ENCODE peak calls at places on chromosome 18, in ten cellular contexts. R is CD4-positive, CD25-positive, alpha-beta regulatory T cell; O is neural progenitor cell; C is RWPE2; X is GM23248; V is astrocyte; W is breast epithelium; H is IMR-90; I is aorta; J is ovary. B is an unnamed sample.

GRCh38 chr18:57523171-57523956 is 63.1 kb downstream of the FECH start:
- DNase-seq in X (no peak), V (no peak), J (no peak), W (no peak), I (peak; percentile 55), H (no peak), C (no peak), R (no peak), O (no peak), B (no peak)

GRCh38 chr18:77676901-77677300 is 427.3 kb downstream of the GALR1 start:
- DNase-seq in R (no peak), H (no peak), I (no peak), O (peak; percentile 50), X (no peak), V (no peak), C (no peak), W (no peak), J (no peak), B (no peak)

GRCh38 chr18:13620818-13621445 is 105.4 kb downstream of the FAM210A start:
- DNase-seq in V (no peak), J (no peak), X (no peak), H (no peak), C (no peak), O (no peak), I (no peak), R (no peak), W (no peak), B (no peak)

GRCh38 chr18:46832856-46833255 is 76.0 kb upstream of the ST8SIA5 start:
- DNase-seq in W (no peak), X (no peak), J (no peak), I (no peak), C (no peak), O (no peak), H (no peak), V (no peak), R (no peak), B (no peak)

GRCh38 chr18:58502628-58503027 is 126.3 kb downstream of the ALPK2 start:
- DNase-seq in J (no peak), V (no peak), R (no peak), H (no peak), I (no peak), C (no peak), X (no peak), W (no peak), O (no peak), B (no peak)

GRCh38 chr18:79798999-79799370 is 1.2 kb downstream of the KCNG2 start:
- DNase-seq in I (no peak), O (peak; percentile 61), H (no peak), X (no peak), V (no peak), J (no peak), R (no peak), W (peak; percentile 19), C (no peak), B (peak; percentile 24)

GRCh38 chr18:23172981-23173380 is 37.7 kb downstream of the CABLES1 start:
- DNase-seq in R (no peak), O (no peak), H (no peak), V (no peak), J (no peak), W (no peak), I (no peak), X (no peak), C (no peak), B (no peak)

GRCh38 chr18:21894619-21895367 is 154.2 kb downstream of the MIB1 start:
- DNase-seq in W (no peak), J (no peak), O (no peak), V (no peak), C (no peak), R (no peak), H (peak; percentile 51), X (peak; percentile 30), I (no peak), B (peak; percentile 71)

GRCh38 chr18:37902344-37902743 is 336.7 kb upstream of the CELF4 start:
- DNase-seq in V (no peak), W (no peak), J (no peak), X (no peak), R (no peak), C (no peak), H (no peak), I (no peak), O (no peak), B (no peak)

GRCh38 chr18:41504316-41504715 is 450.7 kb upstream of the PIK3C3 start:
- DNase-seq in O (no peak), I (no peak), J (no peak), C (no peak), W (no peak), V (peak; percentile 14), X (no peak), R (no peak), H (no peak), B (no peak)

GRCh38 chr18:6745504-6746031 is 16.1 kb downstream of the ARHGAP28 start:
- DNase-seq in H (no peak), R (no peak), C (no peak), J (no peak), X (no peak), I (no peak), O (no peak), W (no peak), V (no peak), B (no peak)

GRCh38 chr18:6746386-6746960 is 17.0 kb downstream of the ARHGAP28 start:
- DNase-seq in V (no peak), W (no peak), R (no peak), X (no peak), H (peak; percentile 51), I (no peak), C (no peak), J (no peak), O (no peak), B (no peak)

GRCh38 chr18:6748241-6748640 is 18.7 kb downstream of the ARHGAP28 start:
- DNase-seq in X (no peak), H (no peak), O (no peak), R (no peak), W (no peak), C (no peak), V (no peak), I (no peak), J (no peak), B (no peak)

GRCh38 chr18:6744816-6745455 is 15.4 kb downstream of the ARHGAP28 start:
- DNase-seq in X (no peak), V (no peak), O (no peak), I (no peak), C (no peak), R (no peak), W (no peak), J (no peak), H (peak; percentile 30), B (peak; percentile 30)

DNA sequence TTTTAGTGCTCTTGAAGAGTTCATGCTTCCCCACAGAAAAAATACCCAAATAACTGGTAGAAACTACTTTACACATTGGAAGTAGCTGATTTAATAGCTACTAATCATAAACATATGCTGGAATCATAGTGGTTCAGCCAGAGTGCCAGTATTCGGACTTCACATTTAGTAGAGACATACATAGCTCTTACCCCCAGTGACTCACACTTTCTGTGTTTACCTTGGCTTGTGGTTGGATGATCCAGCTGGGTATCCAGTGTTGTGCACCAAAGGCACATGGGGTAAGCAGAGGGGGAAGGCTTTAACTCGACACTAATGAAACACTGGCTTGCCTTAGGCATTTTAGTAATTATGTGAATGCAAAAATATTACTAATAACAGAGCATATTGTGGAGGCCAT is 18.1 kb downstream of the ARHGAP28 start:
- DNase-seq in I (no peak), J (no peak), W (no peak), H (peak; percentile 97), R (no peak), V (peak; percentile 93), O (no peak), C (no peak), X (peak; percentile 77), B (peak; percentile 98)
- H3K4me1 ChIP-seq in I (no peaks in the 10 kb centered on the region), J (peaks cover 8% of the 10 kb centered on the region), W (no peaks in the 10 kb centered on the region), H (peaks cover 17% of the 10 kb centered on the region), R (no peaks in the 10 kb centered on the region), V (peaks cover 27% of the 10 kb centered on the region), O (peaks cover 15% of the 10 kb centered on the region), C (peaks cover 5% of the 10 kb centered on the region), X (peaks cover 17% of the 10 kb centered on the region), B (peaks cover 10% of the 10 kb centered on the region)

DNA sequence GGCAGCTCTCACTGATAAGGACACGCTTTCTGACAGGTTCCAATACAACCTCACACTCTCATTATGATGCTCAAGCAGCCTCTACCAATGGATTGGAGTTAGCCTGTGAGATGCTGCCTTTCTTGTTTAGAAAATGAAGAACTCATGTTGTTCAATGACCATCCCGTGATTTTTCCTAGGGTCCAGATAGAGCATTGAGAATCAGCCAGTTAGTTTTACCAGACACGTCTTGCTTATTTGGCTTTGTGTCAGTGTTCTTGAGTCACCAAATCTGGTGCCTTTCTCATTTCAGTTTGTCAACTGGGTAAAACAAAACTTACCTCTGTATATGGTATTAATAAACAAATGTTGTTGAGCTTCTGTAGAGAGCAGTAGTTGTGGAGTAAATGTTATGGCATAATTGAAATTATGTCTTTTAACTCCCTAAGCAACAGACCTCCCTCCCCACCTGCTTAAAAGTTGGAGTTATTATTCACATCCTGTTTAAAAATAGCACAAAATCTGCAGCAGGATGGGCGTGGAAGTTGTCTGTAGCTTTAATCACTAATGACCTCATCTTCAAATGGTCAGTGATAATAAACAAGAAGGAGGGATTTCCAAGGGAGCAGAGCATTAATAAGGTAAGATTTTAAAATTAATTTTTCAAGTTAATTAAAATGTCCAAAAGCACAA is 167.3 kb downstream of the HRH4 start:
- DNase-seq in C (no peak), V (no peak), O (no peak), X (peak; percentile 50), W (no peak), R (no peak), I (no peak), J (no peak), H (peak; percentile 76), B (peak; percentile 19)
- H3K4me1 ChIP-seq in C (no peaks in the 10 kb centered on the region), V (no peaks in the 10 kb centered on the region), O (peaks cover 16% of the 10 kb centered on the region), X (peaks cover 17% of the 10 kb centered on the region), W (no peaks in the 10 kb centered on the region), R (no peaks in the 10 kb centered on the region), I (no peaks in the 10 kb centered on the region), J (no peaks in the 10 kb centered on the region), H (peaks cover 10% of the 10 kb centered on the region), B (no peaks in the 10 kb centered on the region)

DNA sequence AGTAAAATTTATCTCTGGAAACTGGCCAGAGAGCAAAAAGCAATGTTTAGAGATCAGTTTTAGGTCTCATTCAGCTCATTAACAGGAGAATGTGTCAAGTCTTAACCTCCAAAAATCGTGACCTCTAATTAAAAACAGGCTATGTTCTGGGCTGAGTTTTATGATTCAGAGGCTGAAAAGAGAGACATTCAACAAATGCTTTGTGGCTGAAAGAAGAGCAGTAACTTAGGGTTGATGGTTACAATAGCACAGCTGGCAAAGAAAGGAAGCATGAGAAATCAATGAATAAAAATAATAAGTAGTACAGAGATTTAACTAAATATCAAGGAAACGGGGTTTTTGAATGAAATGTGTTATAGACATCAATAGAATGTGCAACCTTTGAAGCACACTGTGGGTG is 13.1 kb downstream of the TGIF1 start:
- DNase-seq in O (no peak), R (no peak), H (peak; percentile 56), V (peak; percentile 55), C (no peak), I (no peak), J (no peak), X (peak; percentile 79), W (no peak), B (peak; percentile 48)
- H3K4me1 ChIP-seq in O (peaks cover 47% of the 10 kb centered on the region), R (peaks cover 28% of the 10 kb centered on the region), H (peaks cover 10% of the 10 kb centered on the region), V (peaks cover 31% of the 10 kb centered on the region), C (peaks cover 33% of the 10 kb centered on the region), I (no peaks in the 10 kb centered on the region), J (no peaks in the 10 kb centered on the region), X (peaks cover 50% of the 10 kb centered on the region), W (no peaks in the 10 kb centered on the region), B (no peaks in the 10 kb centered on the region)

DNA sequence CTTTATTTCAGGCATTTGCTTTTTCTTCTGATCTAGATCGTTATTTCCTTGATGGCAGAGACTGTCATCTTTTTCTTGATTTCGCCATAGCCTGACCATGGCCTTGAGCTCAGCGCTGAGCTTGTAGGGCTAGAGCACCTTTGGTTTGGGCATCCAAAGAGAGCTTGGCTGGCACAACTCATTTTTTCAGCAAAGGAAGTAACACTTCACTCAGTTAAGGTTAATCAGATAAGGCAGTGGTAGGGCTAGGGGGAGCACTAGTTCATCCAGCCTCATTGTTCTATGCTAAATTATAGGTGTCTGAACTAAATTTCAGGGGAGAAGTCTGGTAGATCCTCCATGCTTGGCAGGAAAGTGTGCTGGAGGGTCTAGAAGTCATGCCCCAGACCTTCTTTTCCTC is 125.0 kb downstream of the SETBP1 start:
- DNase-seq in I (no peak), X (no peak), R (peak; percentile 10), J (no peak), V (no peak), O (no peak), H (no peak), C (no peak), W (no peak), B (no peak)
- H3K4me1 ChIP-seq in I (peaks cover 4% of the 10 kb centered on the region), X (peaks cover 18% of the 10 kb centered on the region), R (no peaks in the 10 kb centered on the region), J (peaks cover 6% of the 10 kb centered on the region), V (peaks cover 10% of the 10 kb centered on the region), O (peaks cover 11% of the 10 kb centered on the region), H (peaks cover 3% of the 10 kb centered on the region), C (no peaks in the 10 kb centered on the region), W (no peaks in the 10 kb centered on the region), B (peaks cover 6% of the 10 kb centered on the region)